ENCODE peak calls at places on chromosomes 6 and 20, in eight cellular contexts. G, H, T, R, O, L, Y and S are unnamed samples.

GRCh38 chr6:170122676-170123075 is 168.2 kb downstream of the DLL1 start:
- DNase-seq in R (no peak), O (no peak), L (no peak), Y (no peak), T (no peak), H (no peak), G (no peak), S (no peak)

GRCh38 chr20:34155864-34156263 is 43.8 kb upstream of the EIF2S2 start:
- DNase-seq in G (no peak), T (no peak), O (no peak), L (no peak), H (no peak), Y (no peak), R (no peak), S (no peak)

GRCh38 chr20:11891827-11892521 is 25.7 kb upstream of the BTBD3 start:
- DNase-seq in T (peak), H (peak), R (no peak), G (no peak), Y (peak), O (peak), L (peak), S (no peak)

GRCh38 chr6:166551797-166552495 is 34.5 kb downstream of the RAMACL start:
- DNase-seq in T (no peak), R (no peak), L (no peak), O (no peak), H (no peak), G (no peak), Y (no peak), S (no peak)

GRCh38 chr6:165889636-165890403 is 226.8 kb upstream of the PDE10A start:
- DNase-seq in Y (no peak), G (no peak), H (peak), R (no peak), L (no peak), T (no peak), O (peak), S (no peak)

GRCh38 chr6:52361347-52361944 is 505 bp upstream of the PAQR8 start:
- DNase-seq in L (peak), T (peak), O (peak), H (no peak), R (peak), Y (peak), G (no peak), S (no peak)

GRCh38 chr6:46220351-46221220 is 49.8 kb upstream of the ENPP5 start:
- DNase-seq in L (no peak), H (no peak), G (no peak), T (no peak), Y (no peak), R (no peak), O (no peak), S (peak)

GRCh38 chr20:10314198-10314597 is 95.6 kb downstream of the SNAP25 start:
- DNase-seq in Y (no peak), G (no peak), T (peak), O (no peak), H (no peak), R (no peak), L (no peak), S (no peak)

GRCh38 chr20:58017970-58018530 is 210.4 kb downstream of the ANKRD60 start:
- DNase-seq in O (no peak), L (no peak), Y (no peak), R (no peak), G (no peak), H (no peak), T (no peak), S (no peak)

GRCh38 chr6:104595315-104595820 is 264.4 kb downstream of the HACE1 start:
- DNase-seq in T (no peak), Y (no peak), R (no peak), G (no peak), H (no peak), O (no peak), L (no peak), S (no peak)

GRCh38 chr6:15888798-15889772 is 226.3 kb upstream of the DTNBP1 start:
- DNase-seq in Y (no peak), L (no peak), H (no peak), G (no peak), O (no peak), T (no peak), R (no peak), S (no peak)

GRCh38 chr6:134097114-134097707 is 44.8 kb upstream of the SLC2A12 start:
- DNase-seq in R (peak), G (no peak), O (peak), Y (peak), T (peak), L (peak), H (peak), S (peak)

GRCh38 chr6:134774244-134774643 is 175.7 kb downstream of the ALDH8A1 start:
- DNase-seq in T (no peak), H (no peak), Y (peak), G (no peak), O (no peak), R (no peak), L (no peak), S (no peak)

GRCh38 chr6:157528931-157529653 is 148.1 kb downstream of the ZDHHC14 start:
- DNase-seq in Y (no peak), H (no peak), O (no peak), T (no peak), R (no peak), G (no peak), L (no peak), S (no peak)